ENCODE peak calls at places on chromosomes 16 and 17, in four cellular contexts. K is H1, L is mesenchymal stem cell, P is mesendoderm. M is an unnamed sample. For H3K27me3, the result is how much of the 10 kb centered on the place peaks cover.

GRCh38 chr17:44351464-44351863 is 6.4 kb downstream of the GRN start:
- DNase-seq in P (no peak), L (no peak), K (no peak), M (no peak)

GRCh38 chr17:44355310-44355640 is 8.4 kb downstream of the FAM171A2 start:
- DNase-seq in K (no peak), L (no peak), P (no peak), M (peak)

GRCh38 chr17:57672205-57672632 is 72.9 kb downstream of the CCDC182 start:
- DNase-seq in L (no peak), P (no peak), K (no peak), M (no peak)

GRCh38 chr17:82548681-82549303 is 29.3 kb downstream of the FOXK2 start:
- DNase-seq in P (no peak), L (no peak), K (no peak), M (no peak)

GRCh38 chr16:10080031-10080772 is 102.0 kb downstream of the GRIN2A start:
- DNase-seq in L (peak), K (no peak), P (peak), M (no peak)

GRCh38 chr17:69639096-69639495 is 224.6 kb downstream of the MAP2K6 start:
- DNase-seq in P (no peak), L (no peak), K (no peak), M (no peak)

GRCh38 chr16:2786061-2786825 is 1.1 kb downstream of the PRSS33 start:
- DNase-seq in K (no peak), L (no peak), P (no peak), M (peak)

GRCh38 chr16:69483611-69484010 is 59.2 kb downstream of the CYB5B start:
- DNase-seq in P (peak), K (no peak), L (no peak), M (no peak)

GRCh38 chr17:34163681-34164080 is 91.4 kb upstream of the CCL2 start:
- DNase-seq in K (no peak), P (peak), L (no peak), M (peak)

GRCh38 chr17:34619687-34620217 is 40.4 kb downstream of the TMEM132E start:
- DNase-seq in P (no peak), K (no peak), L (no peak), M (no peak)

GRCh38 chr17:19992803-19993713 is 15.4 kb upstream of the AKAP10 start:
- DNase-seq in P (peak), L (peak), K (peak), M (peak)

GRCh38 chr16:64416232-64417010 is 705.4 kb downstream of the CDH11 start:
- DNase-seq in K (no peak), P (no peak), L (peak), M (no peak)

GRCh38 chr17:77173104-77173503 is 32.3 kb downstream of the SEC14L1 start:
- DNase-seq in L (no peak), K (no peak), P (no peak), M (no peak)

GRCh38 chr17:60678118-60678444 is 430 bp downstream of the BCAS3 start:
- DNase-seq in P (no peak), K (no peak), L (no peak), M (no peak)

GRCh38 chr17:36730095-36730808 is 128.9 kb downstream of the MRM1 start:
- DNase-seq in K (no peak), P (no peak), L (no peak), M (no peak)

GRCh38 chr17:45867171-45867570 is 22.5 kb downstream of the SPPL2C start:
- DNase-seq in P (no peak), L (no peak), K (no peak), M (no peak)

GRCh38 chr16:4623593-4623992 is 1.0 kb upstream of the MGRN1 start:
- DNase-seq in K (no peak), P (no peak), L (no peak), M (no peak)

GRCh38 chr17:71926746-71927398 is 193.9 kb upstream of the SOX9 start:
- DNase-seq in K (no peak), P (no peak), L (no peak), M (no peak)

GRCh38 chr16:8887952-8888560 is 5.9 kb downstream of the LITAFD start:
- DNase-seq in L (peak), P (no peak), K (no peak), M (no peak)

GRCh38 chr17:60154616-60155426 is 5.0 kb downstream of the CA4 start:
- DNase-seq in L (no peak), P (no peak), K (no peak), M (peak)

GRCh38 chr16:75446416-75446815 is 13.1 kb upstream of the CFDP1 start:
- DNase-seq in P (no peak), K (no peak), L (no peak), M (no peak)

GRCh38 chr16:79449067-79449466 is 151.5 kb downstream of the MAF start:
- DNase-seq in L (no peak), K (no peak), P (no peak), M (no peak)

GRCh38 chr16:23974223-23974622 is 138.4 kb downstream of the PRKCB start:
- DNase-seq in L (no peak), P (peak), K (peak), M (peak)

GRCh38 chr16:588639-588888 is 1.3 kb upstream of the RAB40C start:
- DNase-seq in L (peak), K (no peak), P (peak), M (no peak)

GRCh38 chr17:72518810-72519597 is 398.2 kb downstream of the SOX9 start:
- DNase-seq in K (no peak), L (no peak), P (no peak), M (no peak)

GRCh38 chr16:17149904-17150483 is 320.8 kb downstream of the XYLT1 start:
- DNase-seq in P (peak), K (no peak), L (no peak), M (no peak)

GRCh38 chr17:49440581-49440980 is 25.9 kb upstream of the PHB1 start:
- DNase-seq in P (no peak), L (no peak), K (no peak), M (peak)

GRCh38 chr16:29663829-29664132 is 734 bp downstream of the SPN start:
- DNase-seq in P (no peak), L (no peak), K (no peak), M (no peak)

GRCh38 chr17:55327225-55328088 is 62.7 kb downstream of the HLF start:
- DNase-seq in K (no peak), P (no peak), L (no peak), M (no peak)

GRCh38 chr17:55326030-55326429 is 61.3 kb downstream of the HLF start:
- DNase-seq in L (no peak), K (no peak), P (no peak), M (no peak)

GRCh38 chr17:55334285-55334684 is 69.5 kb downstream of the HLF start:
- DNase-seq in P (no peak), L (no peak), K (no peak), M (no peak)

GRCh38 chr17:55332296-55333041 is 67.7 kb downstream of the HLF start:
- DNase-seq in K (no peak), L (no peak), P (no peak), M (no peak)

GRCh38 chr17:55330344-55330933 is 65.7 kb downstream of the HLF start:
- DNase-seq in K (no peak), P (no peak), L (no peak), M (no peak)
- H3K27me3 ChIP-seq in K (under half), P (under half), L (under half), M (under half)

GRCh38 chr16:77289331-77289809 is 90.2 kb downstream of the SYCE1L start:
- DNase-seq in P (peak), L (peak), K (no peak), M (no peak)
- H3K9ac ChIP-seq in P (no peak), L (peak), K (no peak), M (no peak)

GRCh38 chr17:978110-979093 is 1.2 kb downstream of the NXN start:
- DNase-seq in P (peak), L (peak), K (no peak), M (no peak)
- H3K4ac ChIP-seq in P (peak), L (peak), K (peak), M (no peak)

DNA sequence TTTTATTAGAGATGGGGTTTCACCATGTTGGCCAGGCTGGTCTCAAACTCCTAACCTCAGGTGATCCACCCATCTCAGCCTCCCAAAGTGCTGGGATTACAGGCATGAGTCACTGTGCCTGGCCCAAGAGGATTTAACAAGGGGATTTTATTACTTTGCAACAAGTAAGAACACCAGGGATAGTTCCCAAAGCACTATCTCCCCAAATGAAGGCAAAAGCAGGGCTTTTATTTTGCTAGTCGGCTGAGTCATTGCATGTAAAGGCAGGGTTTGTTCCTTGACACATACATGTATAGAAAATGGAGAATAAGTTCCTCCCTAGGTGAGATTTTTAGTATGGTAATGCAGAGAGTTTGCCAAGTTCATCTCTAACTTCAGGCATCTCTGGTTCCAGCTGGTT is 24.0 kb downstream of the REXO5 start:
- DNase-seq in K (no peak), P (no peak), L (no peak), M (no peak)
- H3K27me3 ChIP-seq in K (under half), P (under half), L (under half), M (under half)

GRCh38 chr16:81740163-81740562 is 38.9 kb upstream of the PLCG2 start:
- DNase-seq in K (no peak), P (peak), L (no peak), M (peak)
- H3K9ac ChIP-seq in K (no peak), P (no peak), L (no peak), M (no peak)

M was measured in H9.